ENCODE peak calls at places on chromosomes 11 and 22, in four cellular contexts. Y is activated T-cell treated with anti-CD3 and anti-CD28 coated beads, Interleukin-2, amount 50 U/mL, for 4 hours; M is lower lobe of right lung; Z is Right ventricle myocardium superior. C is an unnamed sample.

GRCh38 chr22:50673231-50674126 is 856 bp downstream of the SHANK3 start:
- ATAC-seq in Z (no peak), M (no peak), Y (no peak), C (no peak)

GRCh38 chr11:44755553-44756505 is 29.1 kb downstream of the TSPAN18 start:
- ATAC-seq in Y (no peak), M (no peak), Z (peak), C (peak)

GRCh38 chr11:6629892-6630631 is 10.8 kb upstream of the TPP1 start:
- ATAC-seq in Z (no peak), Y (no peak), M (peak), C (no peak)

GRCh38 chr11:45092901-45093760 is 53.3 kb upstream of the PRDM11 start:
- ATAC-seq in M (peak), Z (no peak), Y (peak), C (no peak)

GRCh38 chr11:67441082-67441683 is 2.1 kb downstream of the CORO1B start:
- ATAC-seq in M (no peak), Y (no peak), Z (no peak), C (no peak)

GRCh38 chr11:1844221-1845094 is 5.7 kb downstream of the TNNI2 start:
- ATAC-seq in Z (peak), Y (peak), M (peak), C (peak)

GRCh38 chr22:38403806-38404205 is 51.2 kb downstream of the KCNJ4 start:
- ATAC-seq in M (no peak), Y (no peak), Z (no peak), C (no peak)

GRCh38 chr22:43988116-43988817 is 33.0 kb downstream of the SAMM50 start:
- ATAC-seq in Y (no peak), Z (no peak), M (no peak), C (no peak)

GRCh38 chr11:59179121-59179520 is 7.2 kb downstream of the DTX4 start:
- ATAC-seq in M (no peak), Z (peak), Y (no peak), C (peak)

GRCh38 chr22:43126506-43127165 is 16.1 kb downstream of the BIK start:
- ATAC-seq in Z (peak), Y (no peak), M (peak), C (peak)

GRCh38 chr11:113470233-113470632 is 5.0 kb downstream of the DRD2 start:
- ATAC-seq in Z (no peak), Y (no peak), M (no peak), C (no peak)

C was measured in gastroesophageal sphincter.